ENCODE peak calls at places on chromosomes 7 and 10, in four cellular contexts. E, T, B and H are unnamed samples.

GRCh38 chr10:129771024-129771423 is 193.1 kb downstream of the EBF3 start:
- DNase-seq in E (peak; percentile 34), T (peak; percentile 8), B (no peak), H (no peak)

GRCh38 chr7:113159746-113160339 is 41.5 kb upstream of the SMIM30 start:
- DNase-seq in E (peak; percentile 79), T (no peak), B (peak; percentile 28), H (no peak)

GRCh38 chr7:1234794-1235500 is 2.3 kb downstream of the UNCX start:
- DNase-seq in E (peak; percentile 85), T (no peak), B (no peak), H (no peak)

GRCh38 chr10:10533417-10533816 is 484.3 kb upstream of the CELF2 start:
- DNase-seq in E (no peak), T (no peak), B (peak; percentile 67), H (peak; percentile 7)

GRCh38 chr7:68504766-68505165 is 1093.5 kb upstream of the AUTS2 start:
- DNase-seq in E (peak; percentile 58), T (no peak), B (no peak), H (peak; percentile 6)

GRCh38 chr7:137304624-137305235 is 38.8 kb downstream of the PTN start:
- DNase-seq in E (no peak), T (no peak), B (no peak), H (peak; percentile 91)

GRCh38 chr10:132535065-132535651 is 2.4 kb upstream of the INPP5A start:
- DNase-seq in E (peak; percentile 40), T (peak; percentile 15), B (no peak), H (no peak)

GRCh38 chr10:9052767-9053166 is 998.3 kb downstream of the GATA3 start:
- DNase-seq in E (no peak), T (no peak), B (no peak), H (no peak)

GRCh38 chr7:50226669-50227068 is 77.8 kb upstream of the IKZF1 start:
- DNase-seq in E (no peak), T (no peak), B (no peak), H (no peak)

GRCh38 chr10:91034042-91034441 is 113.2 kb upstream of the ANKRD1 start:
- DNase-seq in E (no peak), T (no peak), B (no peak), H (no peak)

GRCh38 chr10:124739996-124740373 is 4.2 kb downstream of the FAM53B start:
- DNase-seq in E (peak; percentile 47), T (no peak), B (no peak), H (no peak)

GRCh38 chr7:45574521-45575500 is 643 bp downstream of the ADCY1 start:
- DNase-seq in E (peak; percentile 80), T (no peak), B (peak; percentile 32), H (peak; percentile 32)

GRCh38 chr7:137978464-137979237 is 23.2 kb downstream of the CREB3L2 start:
- DNase-seq in E (no peak), T (peak; percentile 67), B (peak; percentile 78), H (peak; percentile 99)

GRCh38 chr10:69065406-69066361 is 22.2 kb upstream of the SRGN start:
- DNase-seq in E (no peak), T (no peak), B (no peak), H (peak; percentile 53)

GRCh38 chr7:75642810-75643486 is 95.8 kb downstream of the HIP1 start:
- DNase-seq in E (peak; percentile 89), T (no peak), B (peak; percentile 33), H (peak; percentile 54)

GRCh38 chr7:115680921-115681320 is 349.6 kb downstream of the TFEC start:
- DNase-seq in E (peak; percentile 61), T (no peak), B (no peak), H (no peak)

GRCh38 chr10:3294919-3295318 is 122.3 kb upstream of the PITRM1 start:
- DNase-seq in E (no peak), T (no peak), B (no peak), H (no peak)
- TF ChIP-seq CTCF in E (peak; percentile 24), T (no peak), B (no peak), H (no peak)

DNA sequence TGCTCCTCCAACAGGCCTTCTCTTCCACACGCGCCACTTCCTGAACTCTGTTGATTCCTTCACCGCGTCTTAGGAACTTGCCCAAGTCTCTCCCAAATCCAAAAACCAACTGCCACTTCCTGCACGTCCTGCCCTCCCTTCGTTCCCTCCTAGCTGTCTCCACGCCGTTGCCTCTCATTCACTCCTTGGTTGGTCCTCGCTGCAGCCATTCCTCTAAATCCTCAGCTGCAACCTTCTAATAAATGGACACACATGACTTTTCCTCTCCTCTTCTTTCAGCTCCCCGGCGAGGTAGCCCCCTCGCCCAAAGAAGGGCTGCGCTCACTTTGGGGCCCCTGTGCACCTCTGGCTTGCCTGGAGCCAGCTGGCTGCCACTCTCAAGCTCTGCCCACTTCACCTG is 110.2 kb downstream of the XRCC2 start:
- DNase-seq in E (no peak), T (no peak), B (no peak), H (no peak)
- TF ChIP-seq CTCF in E (no peak), T (no peak), B (no peak), H (no peak)

GRCh38 chr7:24979863-24980694 is at the start of gene OSBPL3:
- DNase-seq in E (peak; percentile 98), T (peak; percentile 95), B (peak; percentile 98), H (peak; percentile 87)
- TF ChIP-seq CTCF in E (no peak), T (no peak), B (no peak), H (no peak)

DNA sequence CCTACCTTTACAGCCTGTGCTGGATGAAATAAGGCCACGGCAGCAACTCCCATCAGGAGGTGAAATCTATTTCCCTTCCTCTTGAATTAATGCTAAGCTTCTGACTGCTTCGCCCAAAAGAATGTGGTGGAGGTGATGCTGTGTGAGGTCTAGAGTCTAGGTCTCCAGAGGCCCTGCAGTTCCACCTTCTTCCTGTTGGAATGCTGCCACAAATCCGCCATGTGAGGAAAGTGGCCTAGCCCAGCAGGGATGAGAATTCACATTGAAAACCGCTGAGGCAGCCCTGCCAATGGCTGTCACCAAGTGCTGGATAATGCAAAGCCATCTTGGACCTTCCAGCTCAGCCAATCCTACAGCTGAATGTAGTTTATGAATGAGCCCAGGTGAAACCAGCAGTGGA is 28.0 kb downstream of the RHOBTB1 start:
- DNase-seq in E (peak; percentile 78), T (no peak), B (no peak), H (no peak)
- TF ChIP-seq CTCF in E (peak; percentile 69), T (no peak), B (no peak), H (peak; percentile 5)

GRCh38 chr7:132614428-132615076 is 38.3 kb upstream of the PLXNA4 start:
- DNase-seq in E (peak; percentile 90), T (no peak), B (no peak), H (no peak)
- TF ChIP-seq CTCF in E (peak; percentile 79), T (no peak), B (no peak), H (no peak)

DNA sequence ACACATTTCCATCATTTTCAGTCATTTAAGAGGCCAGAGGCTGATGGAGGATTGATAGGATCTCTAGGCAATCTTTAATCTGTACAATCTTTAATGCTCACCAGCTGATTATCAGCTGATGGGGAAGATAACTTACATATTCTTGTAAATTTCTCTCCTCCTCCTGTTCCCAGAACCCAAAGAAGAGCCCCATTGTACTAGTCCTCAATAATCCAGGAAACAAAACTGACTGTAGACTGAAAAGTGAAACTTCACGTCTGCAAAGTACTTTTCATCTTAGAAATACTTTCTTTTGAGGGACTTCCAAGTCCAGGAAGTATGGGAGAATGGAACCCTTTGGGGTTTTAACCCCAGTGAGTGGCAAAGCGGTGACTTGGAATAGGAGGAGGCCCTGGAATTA is 283.3 kb downstream of the FRMD4A start:
- DNase-seq in E (no peak), T (no peak), B (no peak), H (no peak)
- TF ChIP-seq CTCF in E (no peak), T (no peak), B (no peak), H (no peak)

GRCh38 chr10:110872145-110872983 is 636 bp downstream of the PDCD4 start:
- DNase-seq in E (peak; percentile 92), T (peak; percentile 71), B (peak; percentile 57), H (peak; percentile 77)
- TF ChIP-seq CTCF in E (peak; percentile 57), T (peak; percentile 43), B (no peak), H (no peak)

DNA sequence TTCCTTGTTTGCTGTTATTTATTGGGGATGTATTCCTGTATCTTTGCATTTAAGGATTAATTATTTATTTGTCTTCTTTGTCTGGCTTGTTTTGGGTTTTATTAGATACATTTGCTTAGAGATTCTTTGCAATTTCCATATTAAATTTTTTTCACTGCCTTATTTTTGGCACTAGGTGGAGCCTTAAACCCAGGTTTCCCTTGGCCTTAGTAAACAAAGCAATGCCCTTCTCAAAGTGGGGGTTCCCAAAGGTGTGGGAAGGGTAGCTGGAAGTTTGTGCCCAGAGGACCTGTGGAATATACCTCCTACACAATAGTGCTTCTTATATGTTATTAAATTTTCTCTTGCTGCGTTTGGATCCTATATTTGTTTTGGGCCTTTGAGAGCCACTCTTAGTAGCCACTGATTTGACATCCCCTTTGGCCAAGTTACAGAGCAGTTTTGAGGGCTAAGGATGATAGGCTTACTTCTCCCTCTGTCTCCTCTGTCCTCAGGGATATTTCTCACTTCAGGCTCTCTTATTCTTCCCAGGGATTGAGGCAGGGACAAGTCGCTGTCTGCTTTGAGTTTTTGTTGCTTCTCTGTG is 162.3 kb downstream of the ITGB1 start:
- DNase-seq in E (peak; percentile 52), T (no peak), B (peak; percentile 15), H (peak; percentile 18)
- TF ChIP-seq CTCF in E (peak; percentile 90), T (peak; percentile 75), B (peak; percentile 77), H (peak; percentile 61)